ENCODE peak calls at places on chromosome 20, in seven cellular contexts. One of them, this sample, is unnamed.

GRCh38 chr20:58583141-58583540 is 67.9 kb upstream of the APCDD1L start:
- DNase-seq in stimulated activated naive CD4-positive, alpha-beta T cell: no peak
- DNase-seq in activated naive CD8-positive, alpha-beta T cell treated with anti-CD3 and anti-CD28 coated beads for 36 hours: no peak
- DNase-seq in NCI-H774: no peak
- DNase-seq in HTR-8/SVneo: no peak
- DNase-seq in dorsolateral prefrontal cortex: no peak
- DNase-seq in lower leg skin: no peak
- DNase-seq in this sample: peak

GRCh38 chr20:51385941-51386530 is 156.5 kb downstream of the NFATC2 start:
- DNase-seq in stimulated activated naive CD4-positive, alpha-beta T cell: peak
- DNase-seq in activated naive CD8-positive, alpha-beta T cell treated with anti-CD3 and anti-CD28 coated beads for 36 hours: no peak
- DNase-seq in NCI-H774: no peak
- DNase-seq in HTR-8/SVneo: peak
- DNase-seq in dorsolateral prefrontal cortex: no peak
- DNase-seq in lower leg skin: no peak
- DNase-seq in this sample: peak

GRCh38 chr20:63782051-63782471 is 42.5 kb downstream of the SLC2A4RG start:
- DNase-seq in stimulated activated naive CD4-positive, alpha-beta T cell: peak
- DNase-seq in activated naive CD8-positive, alpha-beta T cell treated with anti-CD3 and anti-CD28 coated beads for 36 hours: peak
- DNase-seq in NCI-H774: no peak
- DNase-seq in HTR-8/SVneo: no peak
- DNase-seq in dorsolateral prefrontal cortex: no peak
- DNase-seq in lower leg skin: no peak
- DNase-seq in this sample: no peak

GRCh38 chr20:23100021-23100753 is 14.1 kb upstream of the CD93 start:
- DNase-seq in stimulated activated naive CD4-positive, alpha-beta T cell: no peak
- DNase-seq in activated naive CD8-positive, alpha-beta T cell treated with anti-CD3 and anti-CD28 coated beads for 36 hours: no peak
- DNase-seq in NCI-H774: no peak
- DNase-seq in HTR-8/SVneo: no peak
- DNase-seq in dorsolateral prefrontal cortex: no peak
- DNase-seq in lower leg skin: no peak
- DNase-seq in this sample: peak

GRCh38 chr20:33766686-33767085 is 34.9 kb downstream of the ZNF341 start:
- DNase-seq in stimulated activated naive CD4-positive, alpha-beta T cell: no peak
- DNase-seq in activated naive CD8-positive, alpha-beta T cell treated with anti-CD3 and anti-CD28 coated beads for 36 hours: no peak
- DNase-seq in NCI-H774: no peak
- DNase-seq in HTR-8/SVneo: no peak
- DNase-seq in dorsolateral prefrontal cortex: no peak
- DNase-seq in lower leg skin: no peak
- DNase-seq in this sample: no peak

GRCh38 chr20:35048739-35049138 is 43.9 kb downstream of the TRPC4AP start:
- DNase-seq in stimulated activated naive CD4-positive, alpha-beta T cell: no peak
- DNase-seq in activated naive CD8-positive, alpha-beta T cell treated with anti-CD3 and anti-CD28 coated beads for 36 hours: no peak
- DNase-seq in NCI-H774: no peak
- DNase-seq in HTR-8/SVneo: no peak
- DNase-seq in dorsolateral prefrontal cortex: peak
- DNase-seq in lower leg skin: no peak
- DNase-seq in this sample: no peak

GRCh38 chr20:58868795-58869194 is 16.3 kb downstream of the GNAS start:
- DNase-seq in stimulated activated naive CD4-positive, alpha-beta T cell: peak
- DNase-seq in activated naive CD8-positive, alpha-beta T cell treated with anti-CD3 and anti-CD28 coated beads for 36 hours: no peak
- DNase-seq in NCI-H774: no peak
- DNase-seq in HTR-8/SVneo: no peak
- DNase-seq in dorsolateral prefrontal cortex: no peak
- DNase-seq in lower leg skin: peak
- DNase-seq in this sample: no peak

GRCh38 chr20:25042531-25043498 is 15.1 kb downstream of the ACSS1 start:
- DNase-seq in stimulated activated naive CD4-positive, alpha-beta T cell: peak
- DNase-seq in activated naive CD8-positive, alpha-beta T cell treated with anti-CD3 and anti-CD28 coated beads for 36 hours: peak
- DNase-seq in NCI-H774: no peak
- DNase-seq in HTR-8/SVneo: no peak
- DNase-seq in dorsolateral prefrontal cortex: no peak
- DNase-seq in lower leg skin: no peak
- DNase-seq in this sample: peak

GRCh38 chr20:3614509-3614908 is 48.7 kb downstream of the GFRA4 start:
- DNase-seq in stimulated activated naive CD4-positive, alpha-beta T cell: no peak
- DNase-seq in activated naive CD8-positive, alpha-beta T cell treated with anti-CD3 and anti-CD28 coated beads for 36 hours: no peak
- DNase-seq in NCI-H774: no peak
- DNase-seq in HTR-8/SVneo: no peak
- DNase-seq in dorsolateral prefrontal cortex: no peak
- DNase-seq in lower leg skin: no peak
- DNase-seq in this sample: no peak

GRCh38 chr20:35129647-35130069 is 17.5 kb downstream of the EDEM2 start:
- DNase-seq in stimulated activated naive CD4-positive, alpha-beta T cell: no peak
- DNase-seq in activated naive CD8-positive, alpha-beta T cell treated with anti-CD3 and anti-CD28 coated beads for 36 hours: no peak
- DNase-seq in NCI-H774: no peak
- DNase-seq in HTR-8/SVneo: no peak
- DNase-seq in dorsolateral prefrontal cortex: no peak
- DNase-seq in lower leg skin: no peak
- DNase-seq in this sample: no peak

GRCh38 chr20:44582321-44583025 is at the start of gene PKIG:
- DNase-seq in stimulated activated naive CD4-positive, alpha-beta T cell: no peak
- DNase-seq in activated naive CD8-positive, alpha-beta T cell treated with anti-CD3 and anti-CD28 coated beads for 36 hours: no peak
- DNase-seq in NCI-H774: no peak
- DNase-seq in HTR-8/SVneo: peak
- DNase-seq in dorsolateral prefrontal cortex: no peak
- DNase-seq in lower leg skin: no peak
- DNase-seq in this sample: peak

GRCh38 chr20:38290829-38291581 is 13.0 kb upstream of the BPI start:
- DNase-seq in stimulated activated naive CD4-positive, alpha-beta T cell: no peak
- DNase-seq in activated naive CD8-positive, alpha-beta T cell treated with anti-CD3 and anti-CD28 coated beads for 36 hours: no peak
- DNase-seq in NCI-H774: no peak
- DNase-seq in HTR-8/SVneo: peak
- DNase-seq in dorsolateral prefrontal cortex: no peak
- DNase-seq in lower leg skin: no peak
- DNase-seq in this sample: no peak

GRCh38 chr20:51434556-51435256 is 107.8 kb downstream of the NFATC2 start:
- DNase-seq in stimulated activated naive CD4-positive, alpha-beta T cell: no peak
- DNase-seq in activated naive CD8-positive, alpha-beta T cell treated with anti-CD3 and anti-CD28 coated beads for 36 hours: no peak
- DNase-seq in NCI-H774: no peak
- DNase-seq in HTR-8/SVneo: no peak
- DNase-seq in dorsolateral prefrontal cortex: no peak
- DNase-seq in lower leg skin: no peak
- DNase-seq in this sample: no peak

GRCh38 chr20:2596673-2597279 is 55.7 kb upstream of the NOP56 start:
- DNase-seq in stimulated activated naive CD4-positive, alpha-beta T cell: no peak
- DNase-seq in activated naive CD8-positive, alpha-beta T cell treated with anti-CD3 and anti-CD28 coated beads for 36 hours: no peak
- DNase-seq in NCI-H774: no peak
- DNase-seq in HTR-8/SVneo: no peak
- DNase-seq in dorsolateral prefrontal cortex: no peak
- DNase-seq in lower leg skin: no peak
- DNase-seq in this sample: no peak

GRCh38 chr20:36355469-36356171 is 49.5 kb downstream of the DLGAP4 start:
- DNase-seq in stimulated activated naive CD4-positive, alpha-beta T cell: no peak
- DNase-seq in activated naive CD8-positive, alpha-beta T cell treated with anti-CD3 and anti-CD28 coated beads for 36 hours: no peak
- DNase-seq in NCI-H774: no peak
- DNase-seq in HTR-8/SVneo: no peak
- DNase-seq in dorsolateral prefrontal cortex: no peak
- DNase-seq in lower leg skin: no peak
- DNase-seq in this sample: no peak

GRCh38 chr20:44075950-44076232 is 111.1 kb downstream of the JPH2 start:
- DNase-seq in stimulated activated naive CD4-positive, alpha-beta T cell: no peak
- DNase-seq in activated naive CD8-positive, alpha-beta T cell treated with anti-CD3 and anti-CD28 coated beads for 36 hours: no peak
- DNase-seq in NCI-H774: no peak
- DNase-seq in HTR-8/SVneo: no peak
- DNase-seq in dorsolateral prefrontal cortex: no peak
- DNase-seq in lower leg skin: peak
- DNase-seq in this sample: no peak

GRCh38 chr20:46196990-46197389 is 78.9 kb downstream of the CD40 start:
- DNase-seq in stimulated activated naive CD4-positive, alpha-beta T cell: no peak
- DNase-seq in activated naive CD8-positive, alpha-beta T cell treated with anti-CD3 and anti-CD28 coated beads for 36 hours: no peak
- DNase-seq in NCI-H774: no peak
- DNase-seq in HTR-8/SVneo: no peak
- DNase-seq in dorsolateral prefrontal cortex: no peak
- DNase-seq in lower leg skin: no peak
- DNase-seq in this sample: no peak

GRCh38 chr20:59010321-59010994 is 3.4 kb upstream of the CTSZ start:
- DNase-seq in stimulated activated naive CD4-positive, alpha-beta T cell: no peak
- DNase-seq in activated naive CD8-positive, alpha-beta T cell treated with anti-CD3 and anti-CD28 coated beads for 36 hours: no peak
- DNase-seq in NCI-H774: no peak
- DNase-seq in HTR-8/SVneo: no peak
- DNase-seq in dorsolateral prefrontal cortex: no peak
- DNase-seq in lower leg skin: peak
- DNase-seq in this sample: peak

GRCh38 chr20:50602432-50603088 is 88.8 kb downstream of the RIPOR3 start:
- DNase-seq in stimulated activated naive CD4-positive, alpha-beta T cell: no peak
- DNase-seq in activated naive CD8-positive, alpha-beta T cell treated with anti-CD3 and anti-CD28 coated beads for 36 hours: no peak
- DNase-seq in NCI-H774: no peak
- DNase-seq in HTR-8/SVneo: no peak
- DNase-seq in dorsolateral prefrontal cortex: no peak
- DNase-seq in lower leg skin: no peak
- DNase-seq in this sample: no peak

GRCh38 chr20:57252559-57253162 is 13.8 kb downstream of the BMP7 start:
- DNase-seq in stimulated activated naive CD4-positive, alpha-beta T cell: no peak
- DNase-seq in activated naive CD8-positive, alpha-beta T cell treated with anti-CD3 and anti-CD28 coated beads for 36 hours: no peak
- DNase-seq in NCI-H774: no peak
- DNase-seq in HTR-8/SVneo: no peak
- DNase-seq in dorsolateral prefrontal cortex: no peak
- DNase-seq in lower leg skin: no peak
- DNase-seq in this sample: no peak

GRCh38 chr20:4985658-4986057 is 15.7 kb downstream of the SLC23A2 start:
- DNase-seq in stimulated activated naive CD4-positive, alpha-beta T cell: no peak
- DNase-seq in activated naive CD8-positive, alpha-beta T cell treated with anti-CD3 and anti-CD28 coated beads for 36 hours: no peak
- DNase-seq in NCI-H774: no peak
- DNase-seq in HTR-8/SVneo: no peak
- DNase-seq in dorsolateral prefrontal cortex: no peak
- DNase-seq in lower leg skin: no peak
- DNase-seq in this sample: no peak

GRCh38 chr20:5657190-5657872 is 92.9 kb upstream of the SHLD1 start:
- DNase-seq in stimulated activated naive CD4-positive, alpha-beta T cell: no peak
- DNase-seq in activated naive CD8-positive, alpha-beta T cell treated with anti-CD3 and anti-CD28 coated beads for 36 hours: no peak
- DNase-seq in NCI-H774: no peak
- DNase-seq in HTR-8/SVneo: peak
- DNase-seq in dorsolateral prefrontal cortex: no peak
- DNase-seq in lower leg skin: peak
- DNase-seq in this sample: peak

GRCh38 chr20:57190536-57191265 is 75.7 kb downstream of the BMP7 start:
- DNase-seq in stimulated activated naive CD4-positive, alpha-beta T cell: no peak
- DNase-seq in activated naive CD8-positive, alpha-beta T cell treated with anti-CD3 and anti-CD28 coated beads for 36 hours: no peak
- DNase-seq in NCI-H774: no peak
- DNase-seq in HTR-8/SVneo: no peak
- DNase-seq in dorsolateral prefrontal cortex: no peak
- DNase-seq in lower leg skin: no peak
- DNase-seq in this sample: no peak

GRCh38 chr20:34915749-34916455 is 39.5 kb downstream of the ACSS2 start:
- DNase-seq in stimulated activated naive CD4-positive, alpha-beta T cell: no peak
- DNase-seq in activated naive CD8-positive, alpha-beta T cell treated with anti-CD3 and anti-CD28 coated beads for 36 hours: no peak
- DNase-seq in NCI-H774: no peak
- DNase-seq in HTR-8/SVneo: no peak
- DNase-seq in dorsolateral prefrontal cortex: no peak
- DNase-seq in lower leg skin: peak
- DNase-seq in this sample: no peak

GRCh38 chr20:57315964-57316480 is 13.6 kb upstream of the SPO11 start:
- DNase-seq in stimulated activated naive CD4-positive, alpha-beta T cell: no peak
- DNase-seq in activated naive CD8-positive, alpha-beta T cell treated with anti-CD3 and anti-CD28 coated beads for 36 hours: no peak
- DNase-seq in NCI-H774: no peak
- DNase-seq in HTR-8/SVneo: no peak
- DNase-seq in dorsolateral prefrontal cortex: no peak
- DNase-seq in lower leg skin: peak
- DNase-seq in this sample: no peak

GRCh38 chr20:8049321-8049720 is 29.8 kb upstream of the TMX4 start:
- DNase-seq in stimulated activated naive CD4-positive, alpha-beta T cell: no peak
- DNase-seq in activated naive CD8-positive, alpha-beta T cell treated with anti-CD3 and anti-CD28 coated beads for 36 hours: no peak
- DNase-seq in NCI-H774: no peak
- DNase-seq in HTR-8/SVneo: no peak
- DNase-seq in dorsolateral prefrontal cortex: no peak
- DNase-seq in lower leg skin: no peak
- DNase-seq in this sample: no peak

GRCh38 chr20:10448270-10449156 is 13.4 kb downstream of the SLX4IP start:
- DNase-seq in stimulated activated naive CD4-positive, alpha-beta T cell: no peak
- DNase-seq in activated naive CD8-positive, alpha-beta T cell treated with anti-CD3 and anti-CD28 coated beads for 36 hours: no peak
- DNase-seq in NCI-H774: no peak
- DNase-seq in HTR-8/SVneo: no peak
- DNase-seq in dorsolateral prefrontal cortex: no peak
- DNase-seq in lower leg skin: no peak
- DNase-seq in this sample: no peak